ENCODE peak calls at places on chromosome 6, in four cellular contexts. W is upper lobe of right lung, L is IMR-90, U is cardiac muscle cell. C is an unnamed sample.

GRCh38 chr6:43308101-43308989 is at the start of gene CRIP3:
- DNase-seq in W (no peak), L (no peak), U (peak; percentile 67), C (peak; percentile 64)

GRCh38 chr6:150566486-150566885 is 33.2 kb upstream of the PLEKHG1 start:
- DNase-seq in W (no peak), L (no peak), U (peak; percentile 2), C (peak; percentile 37)

GRCh38 chr6:155152211-155153076 is 111.4 kb upstream of the CLDN20 start:
- DNase-seq in W (no peak), L (no peak), U (peak; percentile 25), C (no peak)

GRCh38 chr6:16286151-16286522 is 47.8 kb downstream of the GMPR start:
- DNase-seq in W (no peak), L (peak; percentile 38), U (peak; percentile 69), C (peak; percentile 53)

GRCh38 chr6:158706369-158706982 is 56.6 kb downstream of the SYTL3 start:
- DNase-seq in W (peak; percentile 75), L (peak; percentile 51), U (peak; percentile 69), C (peak; percentile 60)

GRCh38 chr6:8481727-8482126 is 46.4 kb upstream of the SLC35B3 start:
- DNase-seq in W (no peak), L (no peak), U (peak; percentile 0), C (peak; percentile 38)

GRCh38 chr6:27553123-27553904 is 80.4 kb upstream of the ZNF184 start:
- DNase-seq in W (no peak), L (peak; percentile 57), U (peak; percentile 31), C (no peak)

GRCh38 chr6:111854683-111855082 is 18.6 kb downstream of the FYN start:
- DNase-seq in W (no peak), L (peak; percentile 79), U (peak; percentile 33), C (no peak)

GRCh38 chr6:56521454-56521853 is 121.2 kb downstream of the DST start:
- DNase-seq in W (no peak), L (peak; percentile 73), U (no peak), C (peak; percentile 64)

GRCh38 chr6:137802408-137803182 is 64.5 kb upstream of the TNFAIP3 start:
- DNase-seq in W (no peak), L (no peak), U (no peak), C (no peak)

GRCh38 chr6:32109114-32109764 is at the start of gene TNXB:
- DNase-seq in W (no peak), L (no peak), U (no peak), C (no peak)

GRCh38 chr6:160679402-160679769 is 15.3 kb upstream of the LPA start:
- DNase-seq in W (peak; percentile 67), L (no peak), U (no peak), C (no peak)

GRCh38 chr6:19231878-19232519 is 605.2 kb upstream of the ID4 start:
- DNase-seq in W (no peak), L (no peak), U (no peak), C (no peak)

GRCh38 chr6:31005249-31006020 is 4.8 kb upstream of the MUC22 start:
- DNase-seq in W (peak; percentile 75), L (no peak), U (no peak), C (no peak)

GRCh38 chr6:170271771-170272314 is 19.0 kb downstream of the DLL1 start:
- DNase-seq in W (peak; percentile 85), L (no peak), U (no peak), C (no peak)

GRCh38 chr6:113402541-113402940 is 454.6 kb upstream of the MARCKS start:
- DNase-seq in W (no peak), L (no peak), U (no peak), C (no peak)

GRCh38 chr6:64683682-64684081 is 1023.3 kb downstream of the EYS start:
- DNase-seq in W (no peak), L (peak; percentile 28), U (peak; percentile 97), C (peak; percentile 30)

GRCh38 chr6:135314543-135314942 is 133.4 kb downstream of the MYB start:
- DNase-seq in W (no peak), L (no peak), U (no peak), C (no peak)

GRCh38 chr6:28856617-28857000 is 67.2 kb downstream of the TRIM27 start:
- DNase-seq in W (no peak), L (no peak), U (no peak), C (no peak)

GRCh38 chr6:105992315-105992961 is 93.7 kb upstream of the PRDM1 start:
- DNase-seq in W (peak; percentile 92), L (peak; percentile 72), U (peak; percentile 77), C (peak; percentile 72)

GRCh38 chr6:33410711-33411631 is at the start of gene PHF1:
- DNase-seq in W (no peak), L (peak; percentile 80), U (peak; percentile 91), C (no peak)

GRCh38 chr6:139768196-139768595 is 393.7 kb upstream of the CITED2 start:
- DNase-seq in W (no peak), L (no peak), U (no peak), C (no peak)

GRCh38 chr6:150176659-150177058 is 33.8 kb downstream of the PPP1R14C start:
- DNase-seq in W (no peak), L (no peak), U (no peak), C (no peak)

GRCh38 chr6:160007581-160007980 is 38.7 kb downstream of the IGF2R start:
- DNase-seq in W (no peak), L (peak; percentile 28), U (no peak), C (no peak)

GRCh38 chr6:50849781-50850180 is 31.1 kb downstream of the TFAP2B start:
- DNase-seq in W (no peak), L (no peak), U (no peak), C (no peak)

GRCh38 chr6:14710421-14710820 is 535.4 kb upstream of the JARID2 start:
- DNase-seq in W (no peak), L (no peak), U (no peak), C (no peak)

GRCh38 chr6:44667668-44668390 is 280.3 kb downstream of the CDC5L start:
- DNase-seq in W (no peak), L (no peak), U (peak; percentile 39), C (peak; percentile 34)

GRCh38 chr6:134537146-134537555 is 219.2 kb upstream of the SGK1 start:
- DNase-seq in W (no peak), L (peak; percentile 97), U (peak; percentile 38), C (peak; percentile 93)

GRCh38 chr6:143146186-143146831 is 85.6 kb downstream of the AIG1 start:
- DNase-seq in W (no peak), L (no peak), U (no peak), C (no peak)

GRCh38 chr6:27267865-27268444 is 20.5 kb downstream of the PRSS16 start:
- DNase-seq in W (no peak), L (no peak), U (no peak), C (no peak)

GRCh38 chr6:140774080-140774505 is 1358.6 kb upstream of the GJE1 start:
- DNase-seq in W (no peak), L (peak; percentile 91), U (peak; percentile 81), C (peak; percentile 64)

GRCh38 chr6:149929422-149929821 is 6.5 kb upstream of the RAET1G start:
- DNase-seq in W (no peak), L (no peak), U (no peak), C (peak; percentile 20)

GRCh38 chr6:81878479-81878878 is 126.0 kb upstream of the TENT5A start:
- DNase-seq in W (no peak), L (no peak), U (peak; percentile 49), C (no peak)

GRCh38 chr6:66623050-66623449 is 916.0 kb upstream of the EYS start:
- DNase-seq in W (no peak), L (no peak), U (no peak), C (no peak)

GRCh38 chr6:44642870-44643522 is 255.5 kb downstream of the CDC5L start:
- DNase-seq in W (no peak), L (peak; percentile 18), U (no peak), C (peak; percentile 88)

GRCh38 chr6:37254881-37255280 is 2.7 kb upstream of the TBC1D22B start:
- DNase-seq in W (no peak), L (no peak), U (no peak), C (no peak)
- H3K4me1 ChIP-seq in W (peaks cover 16% of the 10 kb centered on the region), L (peaks cover 4% of the 10 kb centered on the region), U (peaks cover 5% of the 10 kb centered on the region), C (peaks cover 28% of the 10 kb centered on the region)

GRCh38 chr6:3019749-3020320 is 20.1 kb downstream of the NQO2 start:
- DNase-seq in W (no peak), L (no peak), U (no peak), C (no peak)
- H3K4me1 ChIP-seq in W (peaks cover 16% of the 10 kb centered on the region), L (peaks cover 9% of the 10 kb centered on the region), U (no peaks in the 10 kb centered on the region), C (peaks cover 22% of the 10 kb centered on the region)

GRCh38 chr6:144932621-144933020 is 647.5 kb downstream of the UTRN start:
- DNase-seq in W (no peak), L (no peak), U (no peak), C (no peak)
- H3K4me1 ChIP-seq in W (no peaks in the 10 kb centered on the region), L (no peaks in the 10 kb centered on the region), U (no peaks in the 10 kb centered on the region), C (no peaks in the 10 kb centered on the region)

GRCh38 chr6:13360671-13361540 is 32.6 kb upstream of the TBC1D7 start:
- DNase-seq in W (no peak), L (no peak), U (peak; percentile 88), C (no peak)

GRCh38 chr6:13357551-13358075 is 29.3 kb upstream of the TBC1D7 start:
- DNase-seq in W (no peak), L (peak; percentile 77), U (peak; percentile 82), C (no peak)

GRCh38 chr6:13355969-13356368 is 27.6 kb upstream of the TBC1D7 start:
- DNase-seq in W (no peak), L (peak; percentile 14), U (no peak), C (no peak)

GRCh38 chr6:13359287-13359686 is 30.9 kb upstream of the TBC1D7 start:
- DNase-seq in W (no peak), L (no peak), U (no peak), C (no peak)

DNA sequence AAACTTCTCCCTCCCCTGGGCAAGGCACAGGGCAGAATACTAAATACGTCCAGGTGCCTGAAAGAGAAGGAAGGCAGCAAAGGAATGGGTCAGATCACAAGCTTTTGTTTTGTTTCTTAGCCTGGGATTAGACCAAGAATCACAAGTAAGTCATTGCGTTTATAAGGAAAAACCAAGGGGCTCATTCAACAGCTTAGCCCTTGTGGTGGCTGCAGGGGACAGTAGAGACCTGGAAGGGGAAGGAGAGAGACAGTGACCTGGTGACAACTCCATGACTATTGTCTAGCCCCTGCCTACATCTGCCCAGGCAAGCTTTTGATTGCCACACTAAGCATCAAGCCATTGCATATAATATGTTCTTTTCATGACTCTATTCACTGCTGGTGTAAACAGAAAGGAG is 30.1 kb upstream of the TBC1D7 start:
- DNase-seq in W (no peak), L (no peak), U (no peak), C (no peak)
- H3K4me1 ChIP-seq in W (peaks cover 51% of the 10 kb centered on the region), L (peaks cover 29% of the 10 kb centered on the region), U (peaks cover 65% of the 10 kb centered on the region), C (peaks cover 33% of the 10 kb centered on the region)

C was measured in PC-3.